ENCODE peak calls at places on chromosomes 7 and 10, in ten cellular contexts. U, G, W, P, K, E, H, O, Q and T are unnamed samples.

GRCh38 chr7:95204618-95205017 is 119.7 kb downstream of the PON1 start:
- DNase-seq in U (no peak), G (no peak), W (no peak), P (no peak), K (no peak), E (no peak), H (no peak), O (no peak), Q (no peak), T (no peak)

GRCh38 chr10:122422266-122422980 is 32.0 kb upstream of the ARMS2 start:
- DNase-seq in U (no peak), G (no peak), W (no peak), P (no peak), K (no peak), E (no peak), H (no peak), O (no peak), Q (no peak), T (no peak)

GRCh38 chr10:68158031-68158430 is 48.7 kb downstream of the MYPN start:
- DNase-seq in U (no peak), G (no peak), W (no peak), P (no peak), K (no peak), E (no peak), H (no peak), O (no peak), Q (no peak), T (no peak)

GRCh38 chr7:129788993-129789392 is 163.8 kb downstream of the UBE2H start:
- DNase-seq in U (no peak), G (no peak), W (no peak), P (peak; percentile 56), K (no peak), E (no peak), H (no peak), O (no peak), Q (no peak), T (no peak)

GRCh38 chr10:131257027-131257426 is 54.5 kb downstream of the TCERG1L start:
- DNase-seq in U (no peak), G (no peak), W (no peak), P (no peak), K (no peak), E (no peak), H (no peak), O (no peak), Q (no peak), T (no peak)

GRCh38 chr7:74454948-74455804 is 1.5 kb downstream of the GTF2IRD1 start:
- DNase-seq in U (no peak), G (no peak), W (peak; percentile 48), P (peak; percentile 40), K (no peak), E (no peak), H (no peak), O (no peak), Q (no peak), T (no peak)

GRCh38 chr7:159067870-159068787 is 76.5 kb downstream of the VIPR2 start:
- DNase-seq in U (no peak), G (no peak), W (peak; percentile 52), P (no peak), K (peak; percentile 40), E (no peak), H (no peak), O (no peak), Q (no peak), T (no peak)

GRCh38 chr7:37284805-37285211 is 163.9 kb downstream of the ELMO1 start:
- DNase-seq in U (peak; percentile 30), G (peak; percentile 52), W (peak; percentile 69), P (peak; percentile 63), K (peak; percentile 2), E (peak; percentile 14), H (peak; percentile 75), O (peak; percentile 68), Q (no peak), T (peak; percentile 29)

GRCh38 chr10:12509016-12509793 is 159.9 kb downstream of the CAMK1D start:
- DNase-seq in U (no peak), G (no peak), W (no peak), P (no peak), K (no peak), E (no peak), H (no peak), O (peak; percentile 17), Q (no peak), T (no peak)

GRCh38 chr10:95478935-95479334 is 82.2 kb downstream of the SORBS1 start:
- DNase-seq in U (no peak), G (no peak), W (no peak), P (no peak), K (no peak), E (no peak), H (no peak), O (no peak), Q (no peak), T (no peak)

GRCh38 chr7:135877799-135878198 is 99.4 kb downstream of the MTPN start:
- DNase-seq in U (no peak), G (no peak), W (no peak), P (no peak), K (peak; percentile 46), E (peak; percentile 61), H (no peak), O (no peak), Q (peak; percentile 59), T (no peak)

GRCh38 chr7:24653316-24654085 is 80.2 kb downstream of the PALS2 start:
- DNase-seq in U (no peak), G (no peak), W (no peak), P (no peak), K (no peak), E (no peak), H (no peak), O (no peak), Q (no peak), T (peak; percentile 7)

GRCh38 chr7:148941598-148942280 is 57.6 kb upstream of the EZH2 start:
- DNase-seq in U (peak; percentile 51), G (peak; percentile 33), W (peak; percentile 6), P (peak; percentile 69), K (peak; percentile 68), E (peak; percentile 87), H (no peak), O (peak; percentile 92), Q (peak; percentile 35), T (peak; percentile 92)

GRCh38 chr7:71976670-71977069 is 435.5 kb downstream of the CALN1 start:
- DNase-seq in U (no peak), G (no peak), W (no peak), P (no peak), K (no peak), E (no peak), H (no peak), O (no peak), Q (no peak), T (no peak)

GRCh38 chr10:72637398-72637857 is 11.5 kb upstream of the MICU1 start:
- DNase-seq in U (no peak), G (no peak), W (no peak), P (no peak), K (peak; percentile 61), E (no peak), H (no peak), O (no peak), Q (peak; percentile 66), T (peak; percentile 54)

GRCh38 chr10:19658131-19658530 is 158.1 kb upstream of the PLXDC2 start:
- DNase-seq in U (no peak), G (no peak), W (no peak), P (no peak), K (peak; percentile 51), E (no peak), H (no peak), O (no peak), Q (no peak), T (no peak)

GRCh38 chr7:92768501-92769360 is 67.6 kb downstream of the CDK6 start:
- DNase-seq in U (no peak), G (no peak), W (no peak), P (no peak), K (peak; percentile 56), E (peak; percentile 58), H (no peak), O (no peak), Q (peak; percentile 49), T (no peak)

GRCh38 chr10:103839513-103839864 is 15.9 kb downstream of the SH3PXD2A start:
- DNase-seq in U (no peak), G (no peak), W (no peak), P (no peak), K (no peak), E (no peak), H (no peak), O (no peak), Q (no peak), T (no peak)

GRCh38 chr10:14386202-14386593 is 55.5 kb upstream of the FRMD4A start:
- DNase-seq in U (peak; percentile 34), G (no peak), W (no peak), P (no peak), K (peak; percentile 96), E (no peak), H (no peak), O (no peak), Q (peak; percentile 78), T (peak; percentile 57)

GRCh38 chr7:138875794-138876193 is 77.8 kb upstream of the ATP6V0A4 start:
- DNase-seq in U (peak; percentile 35), G (no peak), W (no peak), P (no peak), K (peak; percentile 91), E (no peak), H (no peak), O (no peak), Q (peak; percentile 38), T (no peak)

GRCh38 chr10:78831001-78831400 is 237.8 kb upstream of the ZMIZ1 start:
- DNase-seq in U (no peak), G (no peak), W (no peak), P (no peak), K (no peak), E (no peak), H (no peak), O (no peak), Q (no peak), T (no peak)

GRCh38 chr10:42976353-42977031 is 100.4 kb upstream of the RET start:
- DNase-seq in U (no peak), G (no peak), W (no peak), P (no peak), K (no peak), E (no peak), H (no peak), O (no peak), Q (no peak), T (no peak)

GRCh38 chr10:101595591-101596433 is 7.7 kb downstream of the DPCD start:
- DNase-seq in U (no peak), G (no peak), W (no peak), P (no peak), K (no peak), E (peak; percentile 4), H (no peak), O (no peak), Q (no peak), T (no peak)

GRCh38 chr7:159098795-159099194 is 45.9 kb downstream of the VIPR2 start:
- DNase-seq in U (no peak), G (no peak), W (no peak), P (no peak), K (no peak), E (no peak), H (peak; percentile 63), O (no peak), Q (no peak), T (no peak)

GRCh38 chr10:86288695-86289576 is 77.7 kb downstream of the GRID1 start:
- DNase-seq in U (no peak), G (no peak), W (no peak), P (no peak), K (no peak), E (no peak), H (no peak), O (no peak), Q (no peak), T (no peak)

GRCh38 chr10:12348341-12348869 is 942 bp upstream of the CAMK1D start:
- DNase-seq in U (no peak), G (no peak), W (no peak), P (no peak), K (no peak), E (peak; percentile 26), H (peak; percentile 60), O (no peak), Q (no peak), T (no peak)

GRCh38 chr7:772005-772294 is 44.9 kb upstream of the PRKAR1B start:
- DNase-seq in U (no peak), G (no peak), W (no peak), P (no peak), K (no peak), E (no peak), H (no peak), O (no peak), Q (no peak), T (no peak)

GRCh38 chr10:43735907-43736306 is 87.2 kb upstream of the ZNF32 start:
- DNase-seq in U (no peak), G (no peak), W (no peak), P (no peak), K (peak; percentile 1), E (no peak), H (no peak), O (no peak), Q (no peak), T (no peak)